ENCODE peak calls at places on chromosomes 11 and 22, in nine cellular contexts. K is A549; P is pancreas; S is CD4-positive, CD25-positive, alpha-beta regulatory T cell; W is GM23338; E is adipocyte; C is psoas muscle; F is ovary; Q is HCT116. J is an unnamed sample. For H3K4me1, the result is how much of the 10 kb centered on the place peaks cover.

GRCh38 chr11:6216501-6216900 is 11.1 kb downstream of the C11orf42 start:
- DNase-seq in C (no peak), S (no peak), F (no peak), W (no peak), E (no peak), K (no peak), P (no peak), Q (no peak), J (no peak)

GRCh38 chr11:106998126-106998525 is 20.1 kb downstream of the GUCY1A2 start:
- DNase-seq in F (no peak), S (no peak), P (no peak), K (no peak), E (peak), W (no peak), C (no peak), Q (no peak), J (no peak)

GRCh38 chr11:117827521-117828511 is 3.3 kb upstream of the FXYD2 start:
- DNase-seq in S (peak), C (no peak), F (peak), K (no peak), Q (no peak), P (no peak), W (no peak), E (no peak), J (no peak)

GRCh38 chr11:538431-539051 is 1.2 kb downstream of the LRRC56 start:
- DNase-seq in E (no peak), W (no peak), S (no peak), F (peak), Q (no peak), K (no peak), C (no peak), P (peak), J (no peak)

GRCh38 chr11:35662061-35662648 is 420 bp upstream of the TRIM44 start:
- DNase-seq in C (no peak), W (no peak), P (peak), K (no peak), S (no peak), F (no peak), E (peak), Q (no peak), J (no peak)

GRCh38 chr11:2466869-2467694 is 22.3 kb downstream of the KCNQ1 start:
- DNase-seq in E (no peak), S (peak), F (no peak), C (no peak), Q (no peak), P (no peak), W (no peak), K (no peak), J (no peak)

GRCh38 chr11:131978351-131978750 is 607.9 kb downstream of the NTM start:
- DNase-seq in Q (no peak), F (no peak), E (no peak), W (peak), P (no peak), S (no peak), C (no peak), K (no peak), J (no peak)

GRCh38 chr11:81870066-81870412 is 863.6 kb downstream of the FAM181B start:
- DNase-seq in E (no peak), S (no peak), P (no peak), Q (no peak), F (no peak), K (no peak), W (no peak), C (no peak), J (no peak)

GRCh38 chr11:2467695-2468055 is 22.9 kb downstream of the KCNQ1 start:
- DNase-seq in C (no peak), S (no peak), P (no peak), Q (no peak), K (no peak), F (no peak), W (no peak), E (no peak), J (peak)

GRCh38 chr22:36350751-36351594 is 36.8 kb downstream of the MYH9 start:
- DNase-seq in F (peak), Q (no peak), S (no peak), W (no peak), K (peak), E (peak), P (no peak), C (no peak), J (peak)

GRCh38 chr11:133040289-133040893 is 491.9 kb downstream of the OPCML start:
- DNase-seq in P (no peak), C (no peak), W (no peak), F (no peak), E (no peak), Q (no peak), S (no peak), K (no peak), J (no peak)

GRCh38 chr22:30301995-30302809 is 12.9 kb upstream of the CASTOR1 start:
- DNase-seq in E (peak), S (no peak), P (no peak), C (peak), F (peak), W (no peak), Q (no peak), K (no peak), J (no peak)

GRCh38 chr11:21511835-21512440 is 680.9 kb upstream of the ANO5 start:
- DNase-seq in C (peak), E (peak), K (peak), S (no peak), F (no peak), W (peak), P (peak), Q (peak), J (no peak)

GRCh38 chr11:61700221-61700620 is 20.0 kb downstream of the DAGLA start:
- DNase-seq in Q (peak), S (no peak), W (no peak), K (peak), E (peak), P (peak), F (no peak), C (no peak), J (no peak)

GRCh38 chr22:30429887-30430286 is 4.3 kb downstream of the MTFP1 start:
- DNase-seq in P (no peak), S (no peak), C (no peak), K (no peak), Q (no peak), F (no peak), W (peak), E (no peak), J (no peak)

GRCh38 chr11:29119691-29120328 is 897.0 kb downstream of the KCNA4 start:
- DNase-seq in W (no peak), Q (no peak), F (no peak), P (no peak), C (no peak), K (peak), E (peak), S (no peak), J (peak)

GRCh38 chr11:60155928-60156327 is 27.0 kb downstream of the MS4A6A start:
- DNase-seq in Q (no peak), F (no peak), P (no peak), C (no peak), K (no peak), S (no peak), E (no peak), W (no peak), J (no peak)

GRCh38 chr11:19962795-19963163 is 197.5 kb downstream of the DBX1 start:
- DNase-seq in Q (no peak), S (no peak), F (no peak), W (no peak), E (peak), C (no peak), K (no peak), P (no peak), J (no peak)

GRCh38 chr11:14537134-14537599 is 17.0 kb upstream of the PSMA1 start:
- DNase-seq in F (no peak), W (peak), E (peak), Q (no peak), K (peak), P (no peak), C (no peak), S (peak), J (peak)

GRCh38 chr11:1935156-1936071 is 11.7 kb upstream of the MRPL23 start:
- DNase-seq in E (no peak), K (no peak), Q (no peak), P (no peak), C (peak), S (no peak), W (no peak), F (no peak), J (no peak)

GRCh38 chr11:69599502-69599901 is 41.5 kb upstream of the CCND1 start:
- DNase-seq in E (no peak), W (no peak), Q (no peak), S (no peak), F (no peak), K (no peak), P (no peak), C (no peak), J (peak)

GRCh38 chr22:37782340-37783168 is 25.2 kb upstream of the GCAT start:
- DNase-seq in Q (peak), K (no peak), F (no peak), C (no peak), P (no peak), W (no peak), E (no peak), S (no peak), J (peak)

GRCh38 chr11:110121204-110121603 is 28.0 kb downstream of the ZC3H12C start:
- DNase-seq in P (no peak), Q (no peak), E (peak), F (no peak), K (no peak), S (no peak), W (no peak), C (no peak), J (no peak)

GRCh38 chr22:38871360-38872171 is 450 bp downstream of the CBX6 start:
- DNase-seq in S (peak), E (peak), K (peak), Q (no peak), P (no peak), F (peak), W (peak), C (no peak), J (peak)

GRCh38 chr22:28237783-28238182 is 318.7 kb upstream of the PITPNB start:
- DNase-seq in C (no peak), E (no peak), K (no peak), F (no peak), P (no peak), Q (no peak), S (no peak), W (no peak), J (no peak)

GRCh38 chr22:28241637-28242290 is 322.7 kb upstream of the PITPNB start:
- DNase-seq in F (no peak), Q (no peak), S (no peak), C (no peak), P (no peak), W (no peak), K (no peak), E (no peak), J (no peak)

GRCh38 chr22:28237092-28237491 is 318.0 kb upstream of the PITPNB start:
- DNase-seq in Q (no peak), W (no peak), S (no peak), C (no peak), P (no peak), F (no peak), E (peak), K (no peak), J (no peak)

GRCh38 chr22:28243539-28243938 is 324.5 kb upstream of the PITPNB start:
- DNase-seq in P (no peak), S (no peak), K (no peak), E (peak), W (no peak), F (no peak), Q (no peak), C (no peak), J (no peak)

GRCh38 chr22:28239941-28240340 is 320.9 kb upstream of the PITPNB start:
- DNase-seq in F (no peak), W (no peak), S (no peak), K (no peak), C (no peak), P (no peak), E (peak), Q (no peak), J (no peak)
- H3K4me3 ChIP-seq in F (no peak), W (no peak), S (no peak), K (no peak), C (no peak), P (no peak), E (no peak), Q (no peak), J (no peak)

DNA sequence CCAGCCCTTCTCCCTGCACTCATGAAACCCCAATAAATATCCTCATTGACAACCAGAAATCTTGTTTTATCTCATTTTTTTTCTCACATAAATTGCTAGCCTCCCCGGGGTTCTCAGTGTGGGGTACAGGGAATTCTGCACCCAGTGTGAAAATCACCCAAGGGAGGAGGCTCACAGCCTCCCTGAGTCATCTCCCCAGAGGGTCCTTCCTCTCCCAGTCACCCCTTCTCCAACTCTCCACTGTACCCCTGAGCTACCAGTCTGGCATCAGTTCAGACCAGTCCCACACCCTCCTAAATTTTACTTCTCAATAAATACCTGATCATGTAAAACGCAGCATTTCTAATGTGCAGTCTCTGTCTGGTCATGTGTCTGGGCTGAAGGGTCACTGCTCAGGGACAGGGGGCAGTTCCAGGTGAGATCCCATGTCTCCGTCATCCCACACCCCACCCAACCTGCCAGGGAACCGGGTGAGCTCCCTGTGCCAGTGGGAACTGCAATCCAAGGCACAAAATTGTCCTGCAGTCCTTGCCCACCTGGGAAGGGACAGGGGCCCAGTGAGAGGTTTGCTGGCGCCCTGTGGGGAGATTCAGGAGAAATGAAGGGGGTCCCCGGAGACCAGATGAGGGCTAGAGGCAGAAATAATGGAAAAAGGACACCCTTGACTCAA is 8.3 kb downstream of the IGLL5 start:
- DNase-seq in Q (no peak), W (no peak), K (no peak), E (no peak), S (no peak), P (no peak), F (peak), C (peak), J (no peak)
- H3K4me1 ChIP-seq in Q (under half), W (under half), K (under half), E (under half), S (under half), P (under half), F (under half), C (under half), J (under half)

GRCh38 chr11:119486016-119486415 is 63.0 kb upstream of the THY1 start:
- DNase-seq in Q (no peak), S (no peak), F (no peak), P (no peak), E (no peak), K (no peak), C (no peak), W (no peak), J (no peak)
- H3K4me3 ChIP-seq in Q (no peak), S (no peak), F (no peak), P (no peak), E (no peak), K (no peak), C (no peak), W (no peak), J (no peak)

GRCh38 chr22:22955276-22955798 is 67.7 kb downstream of the IGLL5 start:
- DNase-seq in K (no peak), E (no peak), C (no peak), F (no peak), P (no peak), S (no peak), Q (no peak), W (no peak), J (no peak)
- H3K4me1 ChIP-seq in K (under half), E (under half), C (under half), F (under half), P (under half), S (under half), Q (under half), W (under half), J (under half)

GRCh38 chr11:64055077-64055476 is 19.3 kb downstream of the FLRT1 start:
- DNase-seq in P (no peak), C (no peak), F (no peak), S (no peak), W (no peak), K (no peak), Q (no peak), E (no peak), J (no peak)

GRCh38 chr11:64056213-64056785 is 20.6 kb downstream of the FLRT1 start:
- DNase-seq in E (no peak), F (no peak), C (no peak), W (no peak), S (no peak), K (no peak), Q (no peak), P (no peak), J (no peak)

GRCh38 chr11:64057890-64058289 is 22.2 kb downstream of the FLRT1 start:
- DNase-seq in W (no peak), C (no peak), E (no peak), P (no peak), F (no peak), K (no peak), S (no peak), Q (no peak), J (no peak)

GRCh38 chr11:64058494-64058893 is 22.8 kb downstream of the FLRT1 start:
- DNase-seq in P (no peak), Q (no peak), E (no peak), F (no peak), W (no peak), S (no peak), C (no peak), K (no peak), J (no peak)

DNA sequence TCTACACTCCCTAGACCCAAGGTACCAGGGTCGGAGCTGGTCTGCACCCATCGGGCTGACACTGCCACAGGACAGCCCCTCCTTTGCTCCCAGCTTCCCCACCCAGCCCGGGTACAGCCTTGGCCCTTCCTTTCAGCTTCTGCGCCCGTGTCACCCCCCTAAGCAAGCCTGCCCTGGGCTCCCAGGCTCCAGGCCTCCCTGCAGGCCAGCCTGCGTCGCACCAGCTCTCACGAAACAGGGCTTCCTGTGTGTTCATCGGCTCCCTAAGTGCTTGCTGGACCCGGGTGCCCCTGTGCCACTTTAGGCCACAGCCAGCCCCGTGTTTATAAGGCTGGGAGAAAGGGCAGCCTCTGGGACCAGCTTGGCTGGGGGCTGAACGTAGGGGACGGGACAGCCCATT is 21.1 kb downstream of the FLRT1 start:
- DNase-seq in E (no peak), F (no peak), C (no peak), P (no peak), Q (no peak), K (no peak), W (no peak), S (no peak), J (no peak)
- H3K4me3 ChIP-seq in E (no peak), F (no peak), C (no peak), P (no peak), Q (no peak), K (no peak), W (no peak), S (no peak), J (no peak)

J was measured in SJSA1.